ENCODE peak calls at places on chromosomes 3 and 15, in six cellular contexts. L, T, C, S, H and F are unnamed samples.

GRCh38 chr3:126349071-126349470 is 8.1 kb downstream of the KLF15 start:
- DNase-seq in L (no peak), T (no peak), C (no peak), S (no peak), H (no peak), F (no peak)

GRCh38 chr3:15272431-15273196 is 59.8 kb downstream of the SH3BP5 start:
- DNase-seq in L (no peak), T (no peak), C (no peak), S (no peak), H (no peak), F (no peak)

GRCh38 chr15:88654430-88655102 is 15.8 kb downstream of the ISG20 start:
- DNase-seq in L (no peak), T (no peak), C (no peak), S (no peak), H (no peak), F (no peak)

GRCh38 chr15:71444866-71445590 is 329.8 kb downstream of the THSD4 start:
- DNase-seq in L (no peak), T (no peak), C (peak), S (no peak), H (no peak), F (no peak)

GRCh38 chr3:159174715-159175390 is 373.0 kb downstream of the MFSD1 start:
- DNase-seq in L (no peak), T (no peak), C (no peak), S (no peak), H (no peak), F (no peak)

GRCh38 chr3:192577271-192577670 is 150.1 kb downstream of the FGF12 start:
- DNase-seq in L (no peak), T (no peak), C (no peak), S (no peak), H (no peak), F (no peak)

GRCh38 chr3:183435701-183436100 is 7.3 kb upstream of the MCF2L2 start:
- DNase-seq in L (no peak), T (no peak), C (no peak), S (no peak), H (no peak), F (no peak)

GRCh38 chr3:96813134-96813819 is 1.1 kb upstream of the EPHA6 start:
- DNase-seq in L (peak), T (no peak), C (peak), S (peak), H (no peak), F (peak)

GRCh38 chr15:88769161-88769971 is 33.9 kb upstream of the ACAN start:
- DNase-seq in L (no peak), T (no peak), C (peak), S (no peak), H (no peak), F (peak)

GRCh38 chr15:101447168-101447533 is 42.4 kb downstream of the PCSK6 start:
- DNase-seq in L (no peak), T (no peak), C (no peak), S (no peak), H (no peak), F (no peak)

GRCh38 chr15:68151277-68151676 is 53.9 kb downstream of the CALML4 start:
- DNase-seq in L (no peak), T (no peak), C (peak), S (no peak), H (no peak), F (no peak)

GRCh38 chr3:57110797-57111196 is 50.3 kb downstream of the SPATA12 start:
- DNase-seq in L (no peak), T (peak), C (no peak), S (no peak), H (no peak), F (no peak)

GRCh38 chr3:23945903-23946751 is 1.0 kb downstream of the NR1D2 start:
- DNase-seq in L (peak), T (peak), C (peak), S (peak), H (peak), F (peak)

GRCh38 chr3:67018105-67018788 is 20.1 kb downstream of the KBTBD8 start:
- DNase-seq in L (no peak), T (no peak), C (peak), S (no peak), H (no peak), F (no peak)

GRCh38 chr3:58167431-58168351 is 43.1 kb downstream of the DNASE1L3 start:
- DNase-seq in L (peak), T (no peak), C (peak), S (peak), H (peak), F (peak)